ENCODE peak calls at places on chromosomes 4 and X, in ten cellular contexts. S is adipocyte, A is activated gamma-delta T cell treated with Interleukin-2 at 50 U/mL for 16 hours, U is cardiac muscle cell, X is IMR-90, V is KBM-7, N is AML-193, W is fibroblast of mammary gland, P is KG1, D is left cardiac atrium. R is an unnamed sample.

GRCh38 chr4:2827874-2828751 is 15.5 kb upstream of the ADD1 start:
- DNase-seq in S (no peak), A (no peak), U (no peak), X (no peak), V (no peak), N (no peak), W (no peak), P (no peak), D (peak), R (peak)

GRCh38 chrX:25523574-25523973 is 507.8 kb upstream of the ARX start:
- DNase-seq in S (peak), A (no peak), U (peak), X (peak), V (peak), N (no peak), W (peak), P (peak), D (no peak), R (no peak)

GRCh38 chr4:151809716-151810115 is 48.9 kb upstream of the GATB start:
- DNase-seq in S (no peak), A (no peak), U (no peak), X (no peak), V (no peak), N (no peak), W (no peak), P (no peak), D (no peak), R (no peak)

GRCh38 chrX:152833378-152833777 is 2.5 kb downstream of the NSDHL start:
- DNase-seq in S (no peak), A (no peak), U (no peak), X (no peak), V (no peak), N (no peak), W (no peak), P (no peak), D (no peak), R (no peak)

GRCh38 chr4:140257461-140258305 is 103.7 kb upstream of the MAML3 start:
- DNase-seq in S (peak), A (no peak), U (no peak), X (peak), V (no peak), N (no peak), W (peak), P (no peak), D (no peak), R (no peak)

GRCh38 chr4:128228021-128228571 is 59.5 kb downstream of the PGRMC2 start:
- DNase-seq in S (peak), A (no peak), U (no peak), X (no peak), V (no peak), N (no peak), W (no peak), P (no peak), D (no peak), R (no peak)

GRCh38 chr4:105895609-105896460 is 564 bp downstream of the NPNT start:
- DNase-seq in S (peak), A (no peak), U (peak), X (no peak), V (peak), N (no peak), W (no peak), P (no peak), D (peak), R (peak)

GRCh38 chr4:29566371-29566770 is 1153.8 kb upstream of the PCDH7 start:
- DNase-seq in S (no peak), A (no peak), U (no peak), X (no peak), V (no peak), N (no peak), W (no peak), P (no peak), D (no peak), R (no peak)

GRCh38 chr4:25075851-25076250 is 45.1 kb upstream of the LGI2 start:
- DNase-seq in S (no peak), A (no peak), U (no peak), X (no peak), V (no peak), N (no peak), W (no peak), P (no peak), D (no peak), R (peak)

GRCh38 chrX:38803286-38803608 is 2.0 kb downstream of the MID1IP1 start:
- DNase-seq in S (peak), A (no peak), U (no peak), X (no peak), V (no peak), N (peak), W (no peak), P (no peak), D (no peak), R (no peak)

GRCh38 chr4:146442801-146443200 is 78.9 kb downstream of the SLC10A7 start:
- DNase-seq in S (peak), A (no peak), U (no peak), X (peak), V (no peak), N (no peak), W (peak), P (no peak), D (no peak), R (no peak)

GRCh38 chr4:183492791-183493221 is 12.1 kb upstream of the ING2 start:
- DNase-seq in S (peak), A (no peak), U (no peak), X (peak), V (no peak), N (no peak), W (peak), P (no peak), D (no peak), R (no peak)

GRCh38 chr4:153269223-153269990 is 65.2 kb downstream of the TRIM2 start:
- DNase-seq in S (no peak), A (no peak), U (no peak), X (no peak), V (no peak), N (no peak), W (no peak), P (no peak), D (no peak), R (no peak)

GRCh38 chr4:176274441-176274840 is 5.4 kb upstream of the ASB5 start:
- DNase-seq in S (peak), A (no peak), U (no peak), X (no peak), V (no peak), N (no peak), W (peak), P (no peak), D (no peak), R (no peak)

GRCh38 chrX:5650904-5651303 is 577.8 kb downstream of the NLGN4X start:
- DNase-seq in S (no peak), A (no peak), U (no peak), X (no peak), V (peak), N (no peak), W (no peak), P (no peak), D (no peak), R (no peak)

GRCh38 chrX:85851418-85851817 is 195.9 kb downstream of the CHM start:
- DNase-seq in S (peak), A (no peak), U (peak), X (peak), V (peak), N (no peak), W (peak), P (no peak), D (no peak), R (no peak)

GRCh38 chrX:109760241-109760921 is 27.3 kb upstream of the ACSL4 start:
- DNase-seq in S (peak), A (no peak), U (peak), X (no peak), V (peak), N (no peak), W (peak), P (no peak), D (no peak), R (no peak)

GRCh38 chr4:3676196-3676595 is 90.0 kb upstream of the ADRA2C start:
- DNase-seq in S (no peak), A (no peak), U (no peak), X (no peak), V (no peak), N (no peak), W (no peak), P (no peak), D (no peak), R (no peak)

GRCh38 chr4:149706942-149707341 is 108.7 kb downstream of the IQCM start:
- DNase-seq in S (peak), A (no peak), U (no peak), X (peak), V (no peak), N (no peak), W (peak), P (no peak), D (no peak), R (no peak)

GRCh38 chrX:107940095-107940494 is 42.1 kb downstream of the TEX13B start:
- DNase-seq in S (no peak), A (no peak), U (no peak), X (no peak), V (no peak), N (no peak), W (no peak), P (no peak), D (no peak), R (no peak)